ENCODE peak calls at places on chromosome X, in seven cellular contexts. A is naive thymus-derived CD8-positive, alpha-beta T cell; S is Calu3; C is ACHN; O is T follicular helper cell; M is RWPE1; Y is T-cell. Q is an unnamed sample.

GRCh38 chrX:73337366-73337765 is 109.5 kb upstream of the CDX4 start:
- DNase-seq in A (no peak), S (no peak), C (no peak), O (no peak), M (no peak), Y (no peak), Q (no peak)

GRCh38 chrX:12327836-12328235 is 189.6 kb downstream of the FRMPD4 start:
- DNase-seq in A (no peak), S (no peak), C (no peak), O (no peak), M (no peak), Y (no peak), Q (no peak)

GRCh38 chrX:138710311-138710791 is 1.2 kb downstream of the FGF13 start:
- DNase-seq in A (no peak), S (no peak), C (no peak), O (no peak), M (no peak), Y (no peak), Q (no peak)

GRCh38 chrX:118211891-118212816 is 95.5 kb upstream of the KLHL13 start:
- DNase-seq in A (no peak), S (no peak), C (no peak), O (no peak), M (no peak), Y (no peak), Q (no peak)

GRCh38 chrX:119477812-119478232 is 9.6 kb downstream of the SLC25A5 start:
- DNase-seq in A (no peak), S (peak), C (peak), O (no peak), M (no peak), Y (no peak), Q (peak)

GRCh38 chrX:100098660-100099375 is 311.3 kb downstream of the PCDH19 start:
- DNase-seq in A (no peak), S (no peak), C (no peak), O (no peak), M (no peak), Y (no peak), Q (peak)

GRCh38 chrX:151776113-151776790 is 41.7 kb downstream of the CNGA2 start:
- DNase-seq in A (no peak), S (no peak), C (no peak), O (no peak), M (no peak), Y (no peak), Q (no peak)

GRCh38 chrX:19064175-19064574 is 58.1 kb downstream of the ADGRG2 start:
- DNase-seq in A (no peak), S (no peak), C (no peak), O (no peak), M (peak), Y (no peak), Q (peak)

GRCh38 chrX:17689971-17690409 is 47.3 kb upstream of the SCML1 start:
- DNase-seq in A (peak), S (peak), C (peak), O (peak), M (peak), Y (peak), Q (peak)

GRCh38 chrX:145792281-145792680 is 25.3 kb upstream of the SLITRK2 start:
- DNase-seq in A (no peak), S (no peak), C (no peak), O (no peak), M (no peak), Y (no peak), Q (no peak)

GRCh38 chrX:13535371-13535770 is 34.0 kb upstream of the EGFL6 start:
- DNase-seq in A (no peak), S (no peak), C (no peak), O (no peak), M (no peak), Y (no peak), Q (no peak)

GRCh38 chrX:154541896-154542722 is 4.5 kb downstream of the G6PD start:
- DNase-seq in A (no peak), S (peak), C (peak), O (no peak), M (peak), Y (no peak), Q (peak)

GRCh38 chrX:129795584-129795983 is 15.8 kb downstream of the SASH3 start:
- DNase-seq in A (no peak), S (no peak), C (no peak), O (no peak), M (no peak), Y (no peak), Q (no peak)

GRCh38 chrX:121886557-121886956 is 839.1 kb downstream of the GLUD2 start:
- DNase-seq in A (no peak), S (no peak), C (no peak), O (no peak), M (peak), Y (no peak), Q (peak)

GRCh38 chrX:99820197-99820596 is 589.9 kb downstream of the PCDH19 start:
- DNase-seq in A (no peak), S (no peak), C (no peak), O (no peak), M (no peak), Y (no peak), Q (no peak)

GRCh38 chrX:153830632-153831434 is 489 bp upstream of the PDZD4 start:
- DNase-seq in A (no peak), S (no peak), C (no peak), O (no peak), M (no peak), Y (no peak), Q (no peak)

GRCh38 chrX:36978886-36979285 is 29.3 kb upstream of the FAM47C start:
- DNase-seq in A (no peak), S (no peak), C (peak), O (no peak), M (no peak), Y (no peak), Q (peak)

GRCh38 chrX:37468111-37468739 is 103.2 kb upstream of the LANCL3 start:
- DNase-seq in A (no peak), S (no peak), C (no peak), O (no peak), M (no peak), Y (no peak), Q (no peak)

GRCh38 chrX:119647552-119648420 is 41.6 kb upstream of the NKRF start:
- DNase-seq in A (peak), S (no peak), C (no peak), O (peak), M (no peak), Y (peak), Q (no peak)

GRCh38 chrX:155056877-155057792 is 13.8 kb downstream of the CMC4 start:
- DNase-seq in A (peak), S (peak), C (peak), O (peak), M (peak), Y (peak), Q (peak)

GRCh38 chrX:129648514-129649267 is 6.1 kb downstream of the APLN start:
- DNase-seq in A (no peak), S (no peak), C (no peak), O (no peak), M (no peak), Y (no peak), Q (no peak)

GRCh38 chrX:55715847-55716246 is 1.7 kb upstream of the RRAGB start:
- DNase-seq in A (no peak), S (no peak), C (no peak), O (no peak), M (no peak), Y (no peak), Q (no peak)

GRCh38 chrX:83916525-83916924 is 55.6 kb downstream of the CYLC1 start:
- DNase-seq in A (no peak), S (no peak), C (peak), O (no peak), M (no peak), Y (no peak), Q (peak)

GRCh38 chrX:68895339-68896250 is 66.8 kb downstream of the EFNB1 start:
- DNase-seq in A (no peak), S (peak), C (peak), O (no peak), M (peak), Y (no peak), Q (peak)